ENCODE peak calls at places on chromosomes 3 and 15, in four cellular contexts. One of them, this sample, is unnamed.
A peak's percentile ranks its signal among the peaks of the same experiment; 100 is the strongest.

GRCh38 chr15:49832421-49832980 is 211.7 kb downstream of the DTWD1 start:
- DNase-seq in sigmoid colon: no peak
- DNase-seq in upper lobe of left lung: no peak
- DNase-seq in tibial nerve: no peak
- DNase-seq in this sample: no peak

GRCh38 chr15:99371180-99372103 is 120.2 kb downstream of the LRRC28 start:
- DNase-seq in upper lobe of left lung: no peak
- DNase-seq in tibial nerve: no peak
- DNase-seq in sigmoid colon: no peak
- DNase-seq in this sample: no peak

GRCh38 chr3:53845103-53845880 is 927 bp downstream of the CHDH start:
- DNase-seq in upper lobe of left lung: no peak
- DNase-seq in tibial nerve: peak; percentile 34
- DNase-seq in sigmoid colon: peak; percentile 75
- DNase-seq in this sample: peak; percentile 71

GRCh38 chr3:23691343-23691895 is 114.3 kb upstream of the UBE2E1 start:
- DNase-seq in sigmoid colon: no peak
- DNase-seq in tibial nerve: no peak
- DNase-seq in upper lobe of left lung: no peak
- DNase-seq in this sample: no peak

GRCh38 chr15:58594898-58595297 is 154.6 kb downstream of the ADAM10 start:
- DNase-seq in sigmoid colon: no peak
- DNase-seq in upper lobe of left lung: no peak
- DNase-seq in tibial nerve: no peak
- DNase-seq in this sample: no peak

GRCh38 chr3:21487520-21487919 is 263.5 kb downstream of the ZNF385D start:
- DNase-seq in upper lobe of left lung: no peak
- DNase-seq in tibial nerve: no peak
- DNase-seq in sigmoid colon: no peak
- DNase-seq in this sample: no peak

GRCh38 chr3:154421067-154421466 is 8.9 kb downstream of the GPR149 start:
- DNase-seq in sigmoid colon: no peak
- DNase-seq in upper lobe of left lung: no peak
- DNase-seq in tibial nerve: no peak
- DNase-seq in this sample: no peak

GRCh38 chr3:132726341-132726823 is 4.2 kb upstream of the NPHP3 start:
- DNase-seq in tibial nerve: no peak
- DNase-seq in sigmoid colon: no peak
- DNase-seq in upper lobe of left lung: no peak
- DNase-seq in this sample: no peak

GRCh38 chr3:25259871-25260270 is 168.2 kb upstream of the RARB start:
- DNase-seq in upper lobe of left lung: no peak
- DNase-seq in tibial nerve: no peak
- DNase-seq in sigmoid colon: no peak
- DNase-seq in this sample: no peak

GRCh38 chr15:61186905-61187865 is 41.9 kb downstream of the RORA start:
- DNase-seq in upper lobe of left lung: peak; percentile 29
- DNase-seq in tibial nerve: peak; percentile 20
- DNase-seq in sigmoid colon: peak; percentile 71
- DNase-seq in this sample: no peak

GRCh38 chr15:32878849-32879795 is 161.3 kb downstream of the GREM1 start:
- DNase-seq in upper lobe of left lung: no peak
- DNase-seq in sigmoid colon: no peak
- DNase-seq in tibial nerve: no peak
- DNase-seq in this sample: no peak

GRCh38 chr3:196518999-196519737 is 4.0 kb upstream of the SMCO1 start:
- DNase-seq in sigmoid colon: peak; percentile 82
- DNase-seq in tibial nerve: peak; percentile 72
- DNase-seq in upper lobe of left lung: no peak
- DNase-seq in this sample: peak; percentile 67

GRCh38 chr15:44662478-44663409 is 718 bp downstream of the SPG11 start:
- DNase-seq in sigmoid colon: peak; percentile 84
- DNase-seq in tibial nerve: peak; percentile 43
- DNase-seq in upper lobe of left lung: peak; percentile 36
- DNase-seq in this sample: peak; percentile 81

DNA sequence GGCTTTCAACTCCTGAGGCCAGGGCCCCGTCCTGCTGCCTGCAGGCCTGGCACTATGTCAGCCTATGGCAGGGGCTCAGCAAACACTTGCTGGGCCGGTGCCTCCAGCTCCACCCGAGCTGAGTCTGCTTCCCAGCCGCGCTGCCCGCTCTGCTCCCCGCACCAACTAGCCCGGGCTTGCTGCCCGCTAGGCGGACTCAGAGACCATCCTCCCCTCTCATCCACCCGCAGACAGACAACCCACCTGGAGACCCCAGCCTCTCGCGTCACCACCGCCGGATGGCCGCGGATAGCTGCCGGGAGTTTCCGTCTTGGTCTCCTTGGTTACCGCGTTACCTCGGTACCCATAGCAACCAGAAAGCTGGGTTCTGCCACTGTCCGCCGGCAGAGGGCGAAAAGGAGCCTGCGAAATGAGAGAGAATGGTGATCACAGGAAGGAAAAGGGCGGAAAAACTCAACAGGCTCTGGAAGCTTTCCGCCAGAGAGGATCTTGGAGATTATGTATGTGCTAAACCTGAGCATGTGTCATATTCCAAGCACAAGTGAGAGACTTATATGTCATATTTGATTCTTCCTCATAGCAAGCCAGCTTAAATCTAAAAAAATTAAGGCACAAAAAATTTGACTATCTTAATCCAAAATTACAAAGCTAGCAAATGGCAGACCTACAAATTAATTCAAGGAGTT is at the start of gene ZBBX:
- DNase-seq in tibial nerve: peak; percentile 91
- DNase-seq in upper lobe of left lung: peak; percentile 87
- DNase-seq in sigmoid colon: peak; percentile 78
- DNase-seq in this sample: peak; percentile 89
- H3K4me3 ChIP-seq in tibial nerve: no peak within 1 kb of the TSS
- H3K4me3 ChIP-seq in upper lobe of left lung: peak within 1 kb of the TSS; percentile 35
- H3K4me3 ChIP-seq in sigmoid colon: peak within 1 kb of the TSS; percentile 43
- H3K4me3 ChIP-seq in this sample: peak within 1 kb of the TSS; percentile 40

GRCh38 chr3:58238830-58239229 is 1.2 kb downstream of the ABHD6 start:
- DNase-seq in tibial nerve: no peak
- DNase-seq in upper lobe of left lung: no peak
- DNase-seq in sigmoid colon: no peak
- DNase-seq in this sample: no peak

GRCh38 chr3:58236527-58237237 is 910 bp upstream of the ABHD6 start:
- DNase-seq in tibial nerve: no peak
- DNase-seq in upper lobe of left lung: peak; percentile 36
- DNase-seq in sigmoid colon: peak; percentile 74
- DNase-seq in this sample: no peak

GRCh38 chr3:58235970-58236369 is 1.6 kb upstream of the ABHD6 start:
- DNase-seq in tibial nerve: no peak
- DNase-seq in sigmoid colon: no peak
- DNase-seq in upper lobe of left lung: no peak
- DNase-seq in this sample: no peak

GRCh38 chr3:58237940-58238681 is 519 bp downstream of the ABHD6 start:
- DNase-seq in upper lobe of left lung: peak; percentile 90
- DNase-seq in sigmoid colon: peak; percentile 88
- DNase-seq in tibial nerve: peak; percentile 44
- DNase-seq in this sample: peak; percentile 62

GRCh38 chr3:58237238-58237939 is at the start of gene ABHD6:
- DNase-seq in tibial nerve: peak; percentile 65
- DNase-seq in upper lobe of left lung: peak; percentile 96
- DNase-seq in sigmoid colon: peak; percentile 89
- DNase-seq in this sample: peak; percentile 79
- TF ChIP-seq EP300 in tibial nerve: peak; percentile 49
- TF ChIP-seq EP300 in upper lobe of left lung: no peak
- TF ChIP-seq EP300 in sigmoid colon: no peak
- TF ChIP-seq EP300 in this sample: no peak

GRCh38 chr15:57477736-57478522 is 101.6 kb downstream of the CGNL1 start:
- DNase-seq in upper lobe of left lung: no peak
- DNase-seq in tibial nerve: no peak
- DNase-seq in sigmoid colon: no peak
- DNase-seq in this sample: no peak
- H3K4me1 ChIP-seq in upper lobe of left lung: peaks cover 12% of the 10 kb centered on the region
- H3K4me1 ChIP-seq in tibial nerve: no peaks in the 10 kb centered on the region
- H3K4me1 ChIP-seq in sigmoid colon: no peaks in the 10 kb centered on the region
- H3K4me1 ChIP-seq in this sample: peaks cover 27% of the 10 kb centered on the region

GRCh38 chr15:85377986-85378385 is 2.4 kb upstream of the AKAP13 start:
- DNase-seq in tibial nerve: no peak
- DNase-seq in sigmoid colon: no peak
- DNase-seq in upper lobe of left lung: no peak
- DNase-seq in this sample: no peak

GRCh38 chr15:85379403-85380131 is 836 bp upstream of the AKAP13 start:
- DNase-seq in upper lobe of left lung: no peak
- DNase-seq in tibial nerve: peak; percentile 18
- DNase-seq in sigmoid colon: no peak
- DNase-seq in this sample: no peak

GRCh38 chr15:85380217-85380859 is at the start of gene AKAP13:
- DNase-seq in upper lobe of left lung: peak; percentile 95
- DNase-seq in tibial nerve: peak; percentile 93
- DNase-seq in sigmoid colon: peak; percentile 99
- DNase-seq in this sample: peak; percentile 99

GRCh38 chr15:85374831-85375230 is 5.6 kb upstream of the AKAP13 start:
- DNase-seq in tibial nerve: no peak
- DNase-seq in sigmoid colon: no peak
- DNase-seq in upper lobe of left lung: no peak
- DNase-seq in this sample: no peak
- H3K4me3 ChIP-seq in tibial nerve: no peak overlapping the region
- H3K4me3 ChIP-seq in sigmoid colon: no peak overlapping the region
- H3K4me3 ChIP-seq in upper lobe of left lung: no peak overlapping the region
- H3K4me3 ChIP-seq in this sample: no peak overlapping the region

This sample was measured in stomach.